ENCODE peak calls at places on chromosomes 6 and 20, in five cellular contexts. H, F, R, P and O are unnamed samples.

GRCh38 chr6:143229402-143229801 is 168.7 kb downstream of the AIG1 start:
- DNase-seq in H (no peak), F (no peak), R (no peak), P (no peak), O (no peak)

GRCh38 chr20:3766832-3767433 is 620 bp downstream of the ADISSP start:
- DNase-seq in H (no peak), F (no peak), R (no peak), P (no peak), O (no peak)

GRCh38 chr6:70166088-70166958 is 136.6 kb downstream of the COL9A1 start:
- DNase-seq in H (peak), F (peak), R (peak), P (peak), O (peak)

GRCh38 chr20:31710423-31711250 is 12.0 kb downstream of the BCL2L1 start:
- DNase-seq in H (no peak), F (no peak), R (no peak), P (no peak), O (no peak)

GRCh38 chr6:32393660-32394420 is 13.1 kb downstream of the BTNL2 start:
- DNase-seq in H (no peak), F (no peak), R (no peak), P (no peak), O (peak)

GRCh38 chr6:43180985-43181384 is 1.0 kb upstream of the CUL9 start:
- DNase-seq in H (no peak), F (no peak), R (no peak), P (no peak), O (no peak)

GRCh38 chr6:118921084-118921483 is 13.9 kb downstream of the MCM9 start:
- DNase-seq in H (no peak), F (no peak), R (no peak), P (no peak), O (no peak)

GRCh38 chr6:15254074-15254975 is 8.5 kb downstream of the JARID2 start:
- DNase-seq in H (no peak), F (peak), R (no peak), P (peak), O (peak)

GRCh38 chr20:23773579-23773978 is 22.8 kb upstream of the CST1 start:
- DNase-seq in H (no peak), F (no peak), R (no peak), P (no peak), O (no peak)

GRCh38 chr20:33826270-33826897 is 15.2 kb downstream of the CHMP4B start:
- DNase-seq in H (peak), F (peak), R (no peak), P (no peak), O (no peak)

GRCh38 chr6:6622557-6622956 is 34.0 kb downstream of the LY86 start:
- DNase-seq in H (no peak), F (no peak), R (no peak), P (no peak), O (no peak)

GRCh38 chr6:85867595-85867994 is 224.9 kb upstream of the SYNCRIP start:
- DNase-seq in H (peak), F (no peak), R (no peak), P (no peak), O (no peak)

GRCh38 chr6:110341671-110342304 is 16.4 kb downstream of the METTL24 start:
- DNase-seq in H (no peak), F (peak), R (no peak), P (no peak), O (peak)

GRCh38 chr6:132209351-132209750 is 191.9 kb downstream of the MOXD1 start:
- DNase-seq in H (no peak), F (no peak), R (no peak), P (no peak), O (no peak)

GRCh38 chr20:4656491-4656890 is 65.2 kb upstream of the PRND start:
- DNase-seq in H (no peak), F (no peak), R (no peak), P (no peak), O (no peak)

GRCh38 chr20:58086763-58087566 is 141.5 kb downstream of the ANKRD60 start:
- DNase-seq in H (peak), F (peak), R (no peak), P (no peak), O (peak)

GRCh38 chr6:9646346-9647042 is 768.4 kb downstream of the TFAP2A start:
- DNase-seq in H (no peak), F (no peak), R (peak), P (no peak), O (peak)

GRCh38 chr20:17863577-17864292 is 104.9 kb downstream of the SNX5 start:
- DNase-seq in H (peak), F (peak), R (no peak), P (no peak), O (no peak)

GRCh38 chr6:130787726-130788500 is 39.3 kb upstream of the SMLR1 start:
- DNase-seq in H (no peak), F (no peak), R (no peak), P (no peak), O (no peak)

GRCh38 chr6:73712536-73712935 is 16.5 kb downstream of the CD109 start:
- DNase-seq in H (no peak), F (no peak), R (no peak), P (no peak), O (no peak)

GRCh38 chr6:27830212-27830664 is 82.0 kb downstream of the OR2B2 start:
- DNase-seq in H (no peak), F (no peak), R (no peak), P (no peak), O (no peak)

GRCh38 chr6:9851541-9852380 is 563.1 kb downstream of the TFAP2A start:
- DNase-seq in H (no peak), F (peak), R (no peak), P (no peak), O (no peak)

GRCh38 chr20:41094656-41095055 is 42.7 kb upstream of the PLCG1 start:
- DNase-seq in H (no peak), F (no peak), R (no peak), P (no peak), O (no peak)

GRCh38 chr6:159252955-159253508 is 83.8 kb downstream of the FNDC1 start:
- DNase-seq in H (no peak), F (peak), R (peak), P (no peak), O (peak)

GRCh38 chr6:53300656-53301551 is 47.8 kb downstream of the ELOVL5 start:
- DNase-seq in H (no peak), F (no peak), R (peak), P (no peak), O (no peak)

GRCh38 chr6:158826819-158827501 is 7.8 kb upstream of the EZR start:
- DNase-seq in H (no peak), F (no peak), R (no peak), P (peak), O (no peak)

GRCh38 chr6:75802366-75802765 is 53.3 kb downstream of the MYO6 start:
- DNase-seq in H (no peak), F (no peak), R (no peak), P (no peak), O (peak)

GRCh38 chr20:45061244-45061643 is 39.7 kb downstream of the KCNS1 start:
- DNase-seq in H (no peak), F (peak), R (peak), P (no peak), O (peak)

GRCh38 chr6:27375613-27376079 is 12.9 kb upstream of the ZNF391 start:
- DNase-seq in H (no peak), F (no peak), R (no peak), P (no peak), O (no peak)

GRCh38 chr20:61253264-61253639 is 1.2 kb downstream of the CDH4 start:
- DNase-seq in H (no peak), F (peak), R (no peak), P (no peak), O (no peak)

GRCh38 chr6:166173292-166173951 is 5.8 kb upstream of the TBXT start:
- DNase-seq in H (peak), F (no peak), R (no peak), P (no peak), O (no peak)

GRCh38 chr6:18501313-18502013 is 114.3 kb downstream of the RNF144B start:
- DNase-seq in H (no peak), F (peak), R (peak), P (no peak), O (peak)

GRCh38 chr6:82397962-82398692 is 34.5 kb downstream of the TPBG start:
- DNase-seq in H (no peak), F (peak), R (peak), P (no peak), O (no peak)

GRCh38 chr6:69795469-69796080 is 1.2 kb downstream of the LMBRD1 start:
- DNase-seq in H (no peak), F (no peak), R (no peak), P (peak), O (no peak)

GRCh38 chr6:105077592-105078463 is 102.0 kb downstream of the POPDC3 start:
- DNase-seq in H (no peak), F (peak), R (peak), P (no peak), O (peak)

GRCh38 chr20:30811896-30812671 is 445.4 kb upstream of the DEFB115 start:
- DNase-seq in H (no peak), F (no peak), R (no peak), P (peak), O (no peak)

GRCh38 chr6:37889015-37889885 is 69.7 kb downstream of the ZFAND3 start:
- DNase-seq in H (no peak), F (no peak), R (no peak), P (no peak), O (no peak)
- TF ChIP-seq CTCF in H (no peak), F (no peak), R (no peak), P (no peak), O (no peak)

GRCh38 chr6:149480502-149481280 is 4.1 kb downstream of the ZC3H12D start:
- DNase-seq in H (no peak), F (no peak), R (no peak), P (peak), O (no peak)
- H3K4me3 ChIP-seq in H (no peak), F (no peak), R (no peak), P (peak), O (no peak)

DNA sequence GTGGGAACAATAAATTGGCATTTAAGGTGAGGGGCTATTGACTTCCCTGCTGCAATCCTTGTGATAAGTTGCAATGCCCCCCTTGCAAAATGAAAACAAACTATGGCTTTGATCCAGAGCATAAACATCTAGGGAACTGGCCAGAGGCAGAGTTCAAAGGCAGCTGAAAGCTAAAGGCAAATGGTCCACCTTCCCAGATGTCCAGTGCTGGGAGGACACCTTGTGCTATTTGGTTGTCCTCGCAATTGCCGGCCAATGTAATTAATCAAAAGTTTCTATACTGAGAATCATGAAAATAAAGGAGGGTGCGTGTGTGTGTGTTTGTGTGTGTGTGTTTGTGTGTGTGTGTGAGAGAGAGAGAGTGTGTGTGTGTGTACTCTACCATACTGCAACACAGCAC is 337.4 kb downstream of the CBLN4 start:
- DNase-seq in H (no peak), F (no peak), R (no peak), P (no peak), O (no peak)
- TF ChIP-seq CTCF in H (no peak), F (no peak), R (no peak), P (no peak), O (no peak)

DNA sequence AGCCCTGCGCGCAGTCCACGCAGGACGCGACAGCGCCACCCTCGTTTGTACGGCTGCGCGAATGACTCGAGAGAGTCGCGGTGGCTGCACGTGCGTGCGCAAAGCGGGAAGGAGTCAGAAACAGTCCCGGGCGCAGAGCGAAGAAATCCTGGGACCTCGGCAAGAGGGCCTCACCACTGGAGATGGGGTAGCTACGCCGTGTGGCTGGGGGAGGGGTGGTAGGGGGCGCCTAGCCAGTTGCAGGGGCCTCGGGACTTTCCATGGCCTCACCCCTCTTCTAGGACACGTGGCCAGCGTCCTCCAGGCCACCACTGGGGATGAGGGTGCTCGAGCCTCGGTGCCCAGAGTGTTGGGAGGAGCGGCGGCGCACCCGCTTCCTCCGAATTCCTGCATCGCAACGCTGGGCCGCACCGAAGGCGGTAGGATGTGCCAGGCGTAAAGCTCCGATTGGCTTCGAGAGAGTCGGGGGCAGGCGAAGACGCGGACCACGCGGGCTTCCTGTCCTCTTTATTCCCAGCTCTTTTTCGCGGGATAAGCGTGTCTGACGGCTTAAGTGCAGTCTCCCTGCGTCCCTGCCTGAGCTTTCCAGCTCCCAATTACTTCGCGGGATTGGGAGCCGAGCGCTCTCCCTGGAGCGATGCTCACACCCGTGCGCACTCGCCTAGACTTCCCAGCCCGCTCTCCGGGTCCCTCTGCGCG is 38.7 kb downstream of the NCR2 start:
- DNase-seq in H (no peak), F (no peak), R (no peak), P (peak), O (no peak)
- H3K4me3 ChIP-seq in H (no peak), F (no peak), R (no peak), P (no peak), O (no peak)

DNA sequence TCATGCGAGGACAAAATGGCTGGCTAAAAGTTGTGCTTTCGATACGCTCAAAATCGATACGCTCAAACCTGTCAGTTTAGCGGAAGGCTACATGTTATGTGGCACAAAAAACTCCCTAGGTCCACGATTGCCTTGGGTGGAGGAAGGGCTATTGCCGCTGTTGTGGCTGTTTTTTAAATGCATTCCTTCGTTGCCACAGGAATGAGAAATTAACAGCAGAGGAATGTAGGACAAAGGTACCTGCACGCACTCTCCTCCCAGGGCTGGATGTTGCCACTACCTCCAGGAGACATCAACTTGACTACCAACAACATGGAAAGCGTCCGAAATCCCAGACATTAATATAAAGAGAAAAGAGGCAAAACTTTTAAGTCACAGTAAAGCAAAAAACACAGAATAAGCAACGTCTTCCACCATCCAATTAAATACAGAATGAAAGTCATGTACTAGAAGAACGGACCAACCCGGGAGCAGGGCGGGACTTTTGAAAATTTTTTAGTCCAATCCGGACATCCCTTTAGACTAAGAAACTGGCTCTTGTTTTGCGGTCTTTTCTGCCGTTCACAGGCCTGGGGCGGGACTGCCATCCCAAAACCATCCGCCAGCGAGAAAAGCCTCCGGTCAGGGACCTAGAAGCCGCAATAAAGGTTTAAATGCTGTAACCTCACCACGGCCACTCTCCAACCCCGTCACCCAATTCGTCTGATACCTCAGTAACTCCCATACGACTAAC is 32.1 kb upstream of the HFE start:
- DNase-seq in H (peak), F (peak), R (peak), P (peak), O (peak)
- TF ChIP-seq CTCF in H (peak), F (no peak), R (no peak), P (no peak), O (peak)